ENCODE peak calls at places on chromosomes 11 and 22, in five cellular contexts. Y is heart left ventricle; H is naive thymus-derived CD4-positive, alpha-beta T cell; C is CD8-positive, alpha-beta memory T cell; I is H9. P is an unnamed sample. For H3K9me3, the result is how much of the 10 kb centered on the place peaks cover.

GRCh38 chr11:44575288-44575672 is 9.8 kb downstream of the CD82 start:
- DNase-seq in Y (no peak), H (no peak), C (no peak), I (no peak), P (no peak)

GRCh38 chr11:71490044-71490730 is 36.9 kb upstream of the KRTAP5-7 start:
- DNase-seq in Y (peak), H (no peak), C (no peak), I (no peak), P (no peak)

GRCh38 chr11:19432370-19433163 is 191.8 kb upstream of the E2F8 start:
- DNase-seq in Y (no peak), H (no peak), C (no peak), I (no peak), P (no peak)

GRCh38 chr11:2290351-2290841 is 11.3 kb downstream of the C11orf21 start:
- DNase-seq in Y (no peak), H (no peak), C (no peak), I (peak), P (no peak)

GRCh38 chr11:19889531-19889930 is 176.9 kb downstream of the NAV2 start:
- DNase-seq in Y (no peak), H (no peak), C (no peak), I (no peak), P (no peak)

GRCh38 chr11:114569781-114570180 is 10.1 kb upstream of the NXPE1 start:
- DNase-seq in Y (no peak), H (no peak), C (no peak), I (no peak), P (no peak)

GRCh38 chr11:17445240-17445795 is 31.3 kb downstream of the ABCC8 start:
- DNase-seq in Y (no peak), H (no peak), C (no peak), I (no peak), P (no peak)

GRCh38 chr22:31296258-31296657 is 4.0 kb upstream of the PIK3IP1 start:
- DNase-seq in Y (no peak), H (no peak), C (no peak), I (no peak), P (no peak)

GRCh38 chr22:39144101-39144815 is 8.2 kb downstream of the CBX7 start:
- DNase-seq in Y (peak), H (peak), C (peak), I (peak), P (peak)

GRCh38 chr11:102343789-102344188 is 3.2 kb upstream of the BIRC2 start:
- DNase-seq in Y (no peak), H (no peak), C (no peak), I (no peak), P (no peak)

GRCh38 chr11:57386178-57386945 is 4.1 kb downstream of the PRG2 start:
- DNase-seq in Y (no peak), H (no peak), C (no peak), I (no peak), P (no peak)

GRCh38 chr11:20934521-20934920 is 265.1 kb downstream of the NELL1 start:
- DNase-seq in Y (no peak), H (no peak), C (no peak), I (no peak), P (no peak)

DNA sequence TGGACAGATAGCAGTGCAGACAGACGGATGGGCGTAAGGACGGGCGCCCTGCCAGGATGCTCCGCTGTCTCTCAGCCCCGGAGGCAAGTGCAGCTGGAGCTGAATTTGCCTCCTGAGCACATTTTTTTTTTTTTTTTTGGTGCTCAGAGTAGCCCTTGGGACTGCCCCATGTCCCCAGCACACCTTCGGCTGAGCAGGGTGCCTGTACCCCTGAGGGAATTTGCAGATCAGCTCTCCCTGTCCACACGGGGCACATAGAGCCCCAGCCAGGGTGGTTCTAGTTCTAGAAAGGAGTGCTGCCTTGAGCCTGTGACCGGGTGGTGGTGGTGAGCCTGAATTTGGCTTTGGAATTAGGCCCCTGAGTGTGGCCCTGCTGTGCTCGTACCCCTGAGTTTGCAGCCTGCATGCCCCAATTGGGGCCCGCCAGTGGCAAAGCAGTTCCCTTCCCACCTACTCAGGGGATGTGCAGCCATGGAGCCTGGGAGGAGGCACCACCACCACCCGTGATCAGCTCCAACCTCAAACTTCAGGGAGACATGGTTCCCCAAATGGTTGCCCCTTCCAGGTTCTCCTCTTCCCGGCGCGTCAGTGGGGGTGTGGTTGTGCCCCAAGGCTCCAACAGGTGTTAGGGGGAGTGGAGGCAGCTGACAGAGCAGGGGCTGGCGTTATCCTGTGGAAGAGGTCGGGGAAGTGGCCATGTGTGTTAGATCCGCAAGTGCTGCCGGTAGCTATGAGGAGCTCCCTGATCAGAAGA is 1232.7 kb downstream of the BRD1 start:
- DNase-seq in Y (no peak), H (no peak), C (no peak), I (no peak), P (no peak)
- H3K9me3 ChIP-seq in Y (under half), H (under half), C (under half), I (under half), P (under half)

GRCh38 chr22:10727393-10727792 is 4800.6 kb upstream of the OR11H1 start:
- DNase-seq in Y (no peak), H (no peak), C (no peak), I (no peak), P (no peak)
- H3K9me3 ChIP-seq in Y (under half), H (under half), C (under half), I (half or more), P (under half)

GRCh38 chr11:11588890-11589289 is 32.9 kb downstream of the GALNT18 start:
- DNase-seq in Y (no peak), H (no peak), C (no peak), I (peak), P (no peak)
- H3K9me3 ChIP-seq in Y (under half), H (under half), C (under half), I (under half), P (under half)

GRCh38 chr22:48886604-48887393 is 940.9 kb downstream of the BRD1 start:
- DNase-seq in Y (no peak), H (no peak), C (peak), I (peak), P (no peak)
- H3K9me3 ChIP-seq in Y (under half), H (under half), C (under half), I (under half), P (under half)

GRCh38 chr11:68295271-68295670 is 17.1 kb upstream of the LRP5 start:
- DNase-seq in Y (no peak), H (no peak), C (peak), I (no peak), P (no peak)

GRCh38 chr11:68287419-68287818 is 15.6 kb upstream of the C11orf24 start:
- DNase-seq in Y (no peak), H (no peak), C (no peak), I (no peak), P (no peak)

GRCh38 chr11:68289456-68289855 is 17.7 kb upstream of the C11orf24 start:
- DNase-seq in Y (no peak), H (no peak), C (no peak), I (no peak), P (no peak)
- H3K9me3 ChIP-seq in Y (under half), H (under half), C (under half), I (under half), P (under half)

GRCh38 chr22:47298017-47298820 is 535.8 kb downstream of the TBC1D22A start:
- DNase-seq in Y (peak), H (no peak), C (no peak), I (no peak), P (no peak)

GRCh38 chr22:47295982-47296381 is 533.5 kb downstream of the TBC1D22A start:
- DNase-seq in Y (no peak), H (no peak), C (no peak), I (no peak), P (no peak)

GRCh38 chr22:47297261-47298016 is 535.0 kb downstream of the TBC1D22A start:
- DNase-seq in Y (no peak), H (no peak), C (no peak), I (no peak), P (no peak)

GRCh38 chr22:47295226-47295901 is 532.9 kb downstream of the TBC1D22A start:
- DNase-seq in Y (no peak), H (no peak), C (no peak), I (no peak), P (no peak)

GRCh38 chr22:47296405-47297260 is 534.2 kb downstream of the TBC1D22A start:
- DNase-seq in Y (no peak), H (no peak), C (no peak), I (no peak), P (no peak)
- H3K9me3 ChIP-seq in Y (under half), H (under half), C (under half), I (half or more), P (under half)

GRCh38 chr11:48384670-48385069 is 18.4 kb upstream of the OR4C5 start:
- DNase-seq in Y (no peak), H (no peak), C (no peak), I (no peak), P (no peak)
- H3K9me3 ChIP-seq in Y (under half), H (under half), C (under half), I (under half), P (under half)

GRCh38 chr11:118629761-118630661 is 22.6 kb downstream of the PHLDB1 start:
- DNase-seq in Y (no peak), H (no peak), C (no peak), I (no peak), P (no peak)
- H3K9me3 ChIP-seq in Y (under half), H (under half), C (under half), I (under half), P (under half)

GRCh38 chr11:65634905-65635731 is 2.8 kb upstream of the SIPA1 start:
- DNase-seq in Y (no peak), H (no peak), C (no peak), I (no peak), P (no peak)

GRCh38 chr11:65636108-65636809 is 1.6 kb upstream of the SIPA1 start:
- DNase-seq in Y (no peak), H (no peak), C (no peak), I (no peak), P (no peak)

GRCh38 chr11:65634440-65634839 is 3.5 kb upstream of the SIPA1 start:
- DNase-seq in Y (no peak), H (no peak), C (no peak), I (no peak), P (no peak)

GRCh38 chr11:65637794-65638317 is at the start of gene SIPA1:
- DNase-seq in Y (peak), H (peak), C (peak), I (peak), P (peak)

GRCh38 chr11:65636810-65637557 is 917 bp upstream of the SIPA1 start:
- DNase-seq in Y (no peak), H (no peak), C (no peak), I (no peak), P (no peak)
- H3K9me3 ChIP-seq in Y (under half), H (under half), C (under half), I (under half), P (under half)